ENCODE peak calls at places on chromosomes 3 and 15, in ten cellular contexts. Y is stimulated activated CD4-positive, alpha-beta T cell treated with anti-CD3 and anti-CD28 coated beads, Interleukin-12 subunit alpha, Interleukin-12 subunit beta, amount 100 ng/mL, for 48 hours; H is OCI-LY7; F is fibroblast of the conjunctiva; B is KBM-7; V is colonic mucosa; J is stimulated activated naive CD4-positive, alpha-beta T cell; G is CD8-positive, alpha-beta memory T cell; R is AG20443; S is midbrain. A is an unnamed sample.

GRCh38 chr3:50365842-50366220 is 6.5 kb upstream of the TMEM115 start:
- DNase-seq in F (no peak), R (no peak), Y (no peak), G (no peak), V (no peak), B (no peak), S (no peak), H (no peak), J (no peak), A (no peak)

GRCh38 chr3:123258359-123258758 is 56.6 kb downstream of the SEC22A start:
- DNase-seq in V (no peak), J (no peak), F (no peak), S (no peak), G (no peak), B (no peak), R (peak), H (no peak), Y (no peak), A (no peak)

GRCh38 chr15:100307241-100307855 is 34.4 kb downstream of the ADAMTS17 start:
- DNase-seq in R (no peak), V (no peak), B (no peak), G (no peak), S (no peak), H (no peak), Y (no peak), F (no peak), J (no peak), A (no peak)

GRCh38 chr15:100544290-100544945 is 15.7 kb upstream of the CERS3 start:
- DNase-seq in F (no peak), R (no peak), J (no peak), G (no peak), H (no peak), B (no peak), V (no peak), Y (no peak), S (no peak), A (no peak)

GRCh38 chr3:148924572-148924971 is 59.5 kb downstream of the CPA3 start:
- DNase-seq in F (peak), R (no peak), J (no peak), S (no peak), V (no peak), H (no peak), Y (no peak), G (no peak), B (no peak), A (no peak)

GRCh38 chr3:151770941-151771340 is 37.2 kb downstream of the AADACL2 start:
- DNase-seq in B (peak), G (no peak), R (peak), H (no peak), S (no peak), Y (no peak), J (no peak), V (peak), F (no peak), A (no peak)

GRCh38 chr3:136671921-136672320 is 80.3 kb downstream of the STAG1 start:
- DNase-seq in J (no peak), B (no peak), H (no peak), V (no peak), Y (no peak), R (peak), F (no peak), S (no peak), G (no peak), A (no peak)

GRCh38 chr15:71899665-71900064 is 89.3 kb downstream of the NR2E3 start:
- DNase-seq in J (no peak), Y (no peak), B (no peak), R (no peak), H (no peak), F (no peak), V (no peak), G (no peak), S (peak), A (no peak)

GRCh38 chr15:75718326-75718725 is 5.7 kb upstream of the CSPG4 start:
- DNase-seq in J (no peak), F (no peak), B (no peak), H (no peak), R (peak), Y (no peak), S (no peak), V (no peak), G (no peak), A (no peak)

GRCh38 chr3:57939776-57940175 is 68.4 kb upstream of the FLNB start:
- DNase-seq in G (no peak), S (no peak), J (no peak), H (no peak), B (no peak), V (no peak), Y (no peak), F (no peak), R (no peak), A (no peak)

GRCh38 chr3:186472466-186473008 is 71.6 kb downstream of the CRYGS start:
- DNase-seq in R (no peak), Y (no peak), F (no peak), J (no peak), V (no peak), S (no peak), B (no peak), G (no peak), H (no peak), A (no peak)

GRCh38 chr15:68797589-68798377 is 22.9 kb downstream of the ANP32A start:
- DNase-seq in S (peak), J (no peak), V (no peak), G (no peak), R (no peak), H (no peak), B (no peak), F (no peak), Y (no peak), A (no peak)

GRCh38 chr3:58556761-58557181 is 19.8 kb upstream of the ACOX2 start:
- DNase-seq in J (no peak), G (no peak), Y (no peak), R (no peak), S (no peak), B (no peak), H (no peak), F (no peak), V (no peak), A (no peak)

GRCh38 chr15:64931381-64931780 is 19.7 kb downstream of the ANKDD1A start:
- DNase-seq in J (no peak), G (no peak), S (no peak), R (peak), F (no peak), H (no peak), V (no peak), Y (no peak), B (no peak), A (no peak)

GRCh38 chr3:178907081-178907480 is 164.5 kb downstream of the ZMAT3 start:
- DNase-seq in V (no peak), F (no peak), R (no peak), G (no peak), J (no peak), S (no peak), H (no peak), B (no peak), Y (no peak), A (no peak)

GRCh38 chr3:123705886-123706285 is 121.0 kb upstream of the HACD2 start:
- DNase-seq in F (no peak), S (no peak), R (no peak), G (no peak), Y (no peak), H (no peak), J (no peak), B (no peak), V (no peak), A (no peak)

GRCh38 chr15:85689729-85690128 is 105.0 kb downstream of the KLHL25 start:
- DNase-seq in R (peak), H (peak), B (peak), G (peak), V (no peak), J (peak), Y (no peak), F (peak), S (peak), A (no peak)

GRCh38 chr3:64445318-64446300 is 220.3 kb upstream of the PRICKLE2 start:
- DNase-seq in J (no peak), B (no peak), Y (no peak), F (no peak), R (peak), V (peak), H (no peak), S (no peak), G (no peak), A (peak)

GRCh38 chr3:45741742-45742141 is 52.5 kb downstream of the SACM1L start:
- DNase-seq in H (no peak), F (no peak), V (no peak), B (no peak), S (no peak), Y (no peak), G (no peak), R (no peak), J (no peak), A (no peak)

GRCh38 chr3:45786801-45787495 is 9.4 kb downstream of the SLC6A20 start:
- DNase-seq in J (no peak), F (no peak), B (no peak), S (no peak), G (no peak), V (peak), Y (no peak), R (no peak), H (no peak), A (no peak)

GRCh38 chr3:126550488-126551051 is 8.2 kb downstream of the C3orf22 start:
- DNase-seq in Y (no peak), J (no peak), F (no peak), V (peak), G (no peak), S (no peak), H (no peak), B (no peak), R (peak), A (no peak)

GRCh38 chr3:195809291-195809785 is 2.4 kb downstream of the MUC4 start:
- DNase-seq in H (no peak), B (no peak), J (no peak), R (no peak), V (peak), S (no peak), Y (no peak), F (no peak), G (no peak), A (no peak)

GRCh38 chr15:67331676-67332075 is 77.1 kb downstream of the IQCH start:
- DNase-seq in R (peak), J (no peak), H (no peak), S (no peak), B (no peak), F (peak), Y (no peak), V (no peak), G (no peak), A (no peak)

GRCh38 chr15:65421360-65422215 is 1.2 kb downstream of the IGDCC4 start:
- DNase-seq in B (peak), G (no peak), H (no peak), Y (no peak), V (peak), S (peak), J (no peak), R (peak), F (peak), A (no peak)

GRCh38 chr3:25176999-25177398 is 251.1 kb upstream of the RARB start:
- DNase-seq in V (no peak), H (no peak), J (no peak), B (no peak), S (no peak), F (no peak), Y (no peak), R (no peak), G (no peak), A (no peak)

GRCh38 chr15:70998319-70998718 is 105.7 kb downstream of the LRRC49 start:
- DNase-seq in S (no peak), B (no peak), J (no peak), H (no peak), G (no peak), R (no peak), F (no peak), V (no peak), Y (no peak), A (no peak)

GRCh38 chr3:45199837-45200648 is 26.0 kb downstream of the TMEM158 start:
- DNase-seq in H (no peak), F (peak), B (no peak), R (peak), V (peak), Y (no peak), J (no peak), S (no peak), G (no peak), A (peak)

GRCh38 chr15:63463030-63463429 is 41.4 kb upstream of the USP3 start:
- DNase-seq in F (no peak), G (no peak), J (no peak), R (no peak), H (no peak), Y (no peak), B (no peak), S (no peak), V (no peak), A (no peak)

GRCh38 chr3:127473244-127474024 is 117.1 kb downstream of the TPRA1 start:
- DNase-seq in S (no peak), F (no peak), R (no peak), Y (no peak), G (no peak), J (no peak), H (peak), V (no peak), B (peak), A (peak)

GRCh38 chr3:97917813-97918536 is 54.3 kb downstream of the RIOX2 start:
- DNase-seq in B (no peak), S (no peak), F (no peak), Y (no peak), G (no peak), J (no peak), R (peak), H (no peak), V (no peak), A (peak)

GRCh38 chr15:63473999-63474809 is 30.2 kb upstream of the USP3 start:
- DNase-seq in R (peak), B (peak), J (no peak), V (peak), G (no peak), S (no peak), H (peak), F (no peak), Y (no peak), A (no peak)

GRCh38 chr15:65792988-65793812 is 1.1 kb upstream of the DENND4A start:
- DNase-seq in G (no peak), F (no peak), Y (no peak), B (no peak), V (no peak), S (no peak), J (no peak), H (no peak), R (no peak), A (no peak)

GRCh38 chr3:42693530-42693930 is 8.2 kb downstream of the KLHL40 start:
- DNase-seq in R (no peak), V (no peak), G (no peak), H (no peak), F (no peak), J (no peak), B (no peak), Y (no peak), S (no peak), A (no peak)

A was measured in RWPE1.